ENCODE peak calls at places on chromosome 12, in six cellular contexts. G, D, F, P, W and I are unnamed samples.

GRCh38 chr12:49930515-49931288 is 19.8 kb upstream of the AQP2 start:
- DNase-seq in D (peak), G (peak), P (peak), F (no peak), W (no peak), I (no peak)

GRCh38 chr12:2613674-2614073 is 181.1 kb upstream of the FKBP4 start:
- DNase-seq in W (peak), P (peak), G (peak), D (peak), F (no peak), I (no peak)

GRCh38 chr12:110921262-110921661 is 883 bp upstream of the MYL2 start:
- DNase-seq in W (no peak), G (peak), P (no peak), D (peak), F (no peak), I (no peak)

GRCh38 chr12:75977952-75978671 is 53.5 kb downstream of the PHLDA1 start:
- DNase-seq in F (peak), P (peak), D (peak), W (peak), G (peak), I (peak)

GRCh38 chr12:29309320-29309902 is 71.6 kb downstream of the ERGIC2 start:
- DNase-seq in P (no peak), W (peak), G (peak), D (peak), F (no peak), I (no peak)

GRCh38 chr12:114998118-114998771 is 314.3 kb upstream of the TBX3 start:
- DNase-seq in W (no peak), G (no peak), F (no peak), D (no peak), P (no peak), I (no peak)

GRCh38 chr12:109115404-109115757 is 1.0 kb upstream of the ACACB start:
- DNase-seq in P (no peak), W (peak), G (no peak), F (no peak), D (no peak), I (no peak)

GRCh38 chr12:10220398-10221077 is 7.9 kb downstream of the GABARAPL1 start:
- DNase-seq in W (peak), G (peak), F (no peak), P (no peak), D (no peak), I (no peak)

GRCh38 chr12:10363922-10364838 is 25.7 kb downstream of the KLRK1 start:
- DNase-seq in F (peak), P (no peak), D (peak), G (peak), W (peak), I (peak)

GRCh38 chr12:93571360-93571853 is 1.1 kb upstream of the SOCS2 start:
- DNase-seq in G (no peak), W (peak), D (peak), F (peak), P (peak), I (peak)

GRCh38 chr12:66725031-66725430 is 46.2 kb upstream of the GRIP1 start:
- DNase-seq in P (no peak), W (no peak), G (no peak), F (no peak), D (peak), I (no peak)

GRCh38 chr12:92080390-92081285 is 65.0 kb downstream of the BTG1 start:
- DNase-seq in W (peak), G (peak), F (peak), P (peak), D (peak), I (peak)

GRCh38 chr12:133106253-133106652 is 23.8 kb downstream of the ZNF891 start:
- DNase-seq in D (peak), F (peak), G (peak), P (no peak), W (no peak), I (no peak)

GRCh38 chr12:52082988-52083637 is 3.6 kb downstream of the SMIM41 start:
- DNase-seq in D (peak), W (peak), G (peak), P (no peak), F (peak), I (peak)

GRCh38 chr12:89768586-89769482 is 60.2 kb upstream of the ATP2B1 start:
- DNase-seq in W (peak), D (peak), P (peak), F (peak), G (peak), I (peak)

GRCh38 chr12:67826946-67827719 is 162.1 kb upstream of the IFNG-AS1 start:
- DNase-seq in P (no peak), D (peak), W (peak), G (peak), F (no peak), I (peak)

GRCh38 chr12:52495385-52495784 is 2.3 kb upstream of the KRT6A start:
- DNase-seq in P (no peak), D (no peak), W (peak), G (peak), F (peak), I (peak)

GRCh38 chr12:52372216-52373154 is 5.2 kb upstream of the KRT85 start:
- DNase-seq in F (peak), P (peak), G (peak), W (peak), D (peak), I (peak)